ENCODE peak calls at places on chromosome 22, in eight cellular contexts. T, B, V, Y, W, X, O and M are unnamed samples. For H3K4me1, the result is how much of the 10 kb centered on the place peaks cover.

GRCh38 chr22:27238935-27239510 is 562.5 kb downstream of the MN1 start:
- DNase-seq in B (no peak), O (peak), Y (peak), V (no peak), T (peak), X (peak), W (no peak), M (peak)

GRCh38 chr22:43922123-43922522 is 1.5 kb upstream of the PNPLA3 start:
- DNase-seq in B (peak), V (no peak), W (peak), X (no peak), Y (no peak), T (no peak), O (no peak), M (no peak)

GRCh38 chr22:40813912-40814315 is 5.2 kb downstream of the SLC25A17 start:
- DNase-seq in Y (no peak), X (no peak), O (no peak), B (no peak), V (no peak), T (no peak), W (no peak), M (no peak)

GRCh38 chr22:44486538-44486937 is 11.5 kb downstream of the RTL6 start:
- DNase-seq in X (no peak), V (no peak), W (no peak), B (no peak), T (peak), Y (peak), O (peak), M (no peak)

GRCh38 chr22:44024288-44024908 is at the start of gene PARVB:
- DNase-seq in O (no peak), T (no peak), X (peak), B (peak), V (peak), Y (no peak), W (no peak), M (peak)

GRCh38 chr22:40107756-40108437 is 69.8 kb upstream of the TNRC6B start:
- DNase-seq in V (peak), Y (no peak), B (no peak), X (peak), O (no peak), T (no peak), W (no peak), M (no peak)

GRCh38 chr22:19730141-19730661 is 6.9 kb downstream of the GP1BB start:
- DNase-seq in T (no peak), Y (no peak), W (no peak), O (no peak), B (no peak), X (no peak), V (no peak), M (no peak)

GRCh38 chr22:19844423-19845368 is 10.0 kb downstream of the GNB1L start:
- DNase-seq in B (no peak), X (peak), Y (peak), T (peak), W (no peak), O (no peak), V (no peak), M (no peak)

GRCh38 chr22:48959496-48959895 is 868.2 kb downstream of the BRD1 start:
- DNase-seq in Y (no peak), V (no peak), W (peak), T (peak), X (no peak), O (no peak), B (no peak), M (peak)

GRCh38 chr22:44181033-44181911 is 547 bp downstream of the PARVG start:
- DNase-seq in X (no peak), B (no peak), W (no peak), T (no peak), Y (peak), O (no peak), V (peak), M (peak)

GRCh38 chr22:27677895-27678458 is 123.6 kb downstream of the MN1 start:
- DNase-seq in X (no peak), V (no peak), W (no peak), O (no peak), Y (no peak), B (no peak), T (no peak), M (no peak)

GRCh38 chr22:19875531-19876313 is 21.0 kb upstream of the GNB1L start:
- DNase-seq in W (no peak), V (no peak), B (no peak), Y (no peak), X (no peak), O (no peak), T (no peak), M (peak)

GRCh38 chr22:17155941-17156340 is 3.1 kb downstream of the HDHD5 start:
- DNase-seq in Y (no peak), B (no peak), W (no peak), X (no peak), O (no peak), T (no peak), V (no peak), M (no peak)

DNA sequence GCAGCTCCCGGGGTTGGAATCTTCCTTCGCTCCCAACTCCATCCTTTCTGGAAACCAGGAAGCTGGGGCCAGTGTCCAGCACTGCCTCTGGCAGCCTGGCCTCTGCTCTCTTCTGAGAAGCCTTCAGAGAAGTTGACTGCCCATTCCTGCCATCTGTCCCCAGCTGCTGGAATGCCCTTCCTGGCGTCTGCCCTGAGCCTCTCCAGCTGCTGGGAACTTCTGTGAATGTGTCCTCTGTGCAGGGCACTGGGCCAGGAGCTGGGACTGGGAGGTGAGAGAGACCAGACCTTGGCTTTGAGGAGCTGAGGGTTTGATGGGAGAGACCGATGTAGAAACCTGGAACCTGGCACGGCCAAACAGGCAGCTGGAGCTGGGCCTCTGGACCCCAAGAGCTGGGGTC is 5.9 kb upstream of the SOX10 start:
- DNase-seq in O (no peak), V (no peak), X (peak), W (no peak), B (no peak), Y (no peak), T (no peak), M (no peak)
- TF ChIP-seq CTCF in O (no peak), V (no peak), X (no peak), W (no peak), B (no peak), Y (no peak), T (no peak), M (no peak)

GRCh38 chr22:24066260-24066659 is 55.2 kb downstream of the CABIN1 start:
- DNase-seq in T (no peak), X (peak), O (no peak), Y (no peak), V (no peak), B (no peak), W (no peak), M (no peak)
- H3K4me1 ChIP-seq in T (under half), X (under half), O (under half), Y (under half), V (under half), B (under half), W (under half), M (under half)

GRCh38 chr22:29380856-29381255 is 7.5 kb downstream of the AP1B1 start:
- DNase-seq in W (no peak), T (no peak), V (no peak), B (no peak), X (no peak), Y (no peak), O (no peak), M (no peak)
- H3K27ac ChIP-seq in W (no peak), T (no peak), V (no peak), B (no peak), X (no peak), Y (no peak), O (no peak), M (no peak)

GRCh38 chr22:46008291-46008690 is 31.3 kb upstream of the WNT7B start:
- DNase-seq in V (no peak), Y (peak), B (no peak), T (no peak), X (no peak), O (no peak), W (no peak), M (no peak)

GRCh38 chr22:46007003-46007847 is 30.3 kb upstream of the WNT7B start:
- DNase-seq in Y (peak), B (no peak), V (peak), W (no peak), T (peak), X (peak), O (peak), M (peak)

GRCh38 chr22:46008836-46009596 is 32.1 kb upstream of the WNT7B start:
- DNase-seq in V (no peak), X (no peak), Y (no peak), W (no peak), B (no peak), T (no peak), O (no peak), M (no peak)

GRCh38 chr22:46006379-46007002 is 29.5 kb upstream of the WNT7B start:
- DNase-seq in T (peak), W (peak), X (peak), O (peak), B (peak), Y (peak), V (peak), M (peak)

DNA sequence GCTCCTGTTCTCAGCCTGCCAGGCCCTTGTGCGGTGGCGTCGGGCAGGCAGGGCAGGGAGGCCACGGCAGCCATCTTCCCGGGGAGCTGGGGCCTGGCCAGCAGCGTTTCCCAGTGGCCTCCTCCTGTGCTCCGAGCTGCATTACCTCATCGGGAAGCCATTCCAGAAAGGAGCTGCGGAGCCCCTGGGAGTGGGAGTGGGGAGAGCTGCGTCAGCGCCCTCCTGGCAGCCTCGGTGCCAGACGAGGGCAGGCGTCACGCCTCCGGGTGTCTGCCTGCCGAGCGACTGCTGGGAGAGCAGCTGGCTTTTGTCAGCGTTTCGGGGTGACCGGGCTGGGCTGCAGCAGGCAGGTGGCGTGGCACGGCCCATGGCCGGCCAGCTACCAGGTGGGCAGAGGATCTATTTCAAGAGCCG is 30.9 kb upstream of the WNT7B start:
- DNase-seq in O (no peak), W (no peak), Y (peak), V (peak), X (peak), B (no peak), T (peak), M (peak)
- TF ChIP-seq CTCF in O (no peak), W (no peak), Y (no peak), V (no peak), X (no peak), B (no peak), T (no peak), M (no peak)